ENCODE peak calls at places on chromosomes 4 and X, in six cellular contexts. One of them, this sample, is unnamed.

GRCh38 chr4:27668001-27668400 is 807.4 kb downstream of the STIM2 start:
- DNase-seq in stomach: no peak
- DNase-seq in activated T-cell treated with anti-CD3 and anti-CD28 coated beads, Interleukin-2, amount 50 U/mL, for 72 hours: no peak
- DNase-seq in aorta: no peak
- DNase-seq in effector memory CD4-positive, alpha-beta T cell: no peak
- DNase-seq in ELF-1: no peak
- DNase-seq in this sample: no peak

GRCh38 chrX:24838624-24839023 is 144.9 kb downstream of the POLA1 start:
- DNase-seq in activated T-cell treated with anti-CD3 and anti-CD28 coated beads, Interleukin-2, amount 50 U/mL, for 72 hours: peak; percentile 1
- DNase-seq in ELF-1: no peak
- DNase-seq in effector memory CD4-positive, alpha-beta T cell: no peak
- DNase-seq in stomach: no peak
- DNase-seq in aorta: no peak
- DNase-seq in this sample: no peak

GRCh38 chr4:2064276-2064991 is 5.3 kb downstream of the NAT8L start:
- DNase-seq in ELF-1: no peak
- DNase-seq in activated T-cell treated with anti-CD3 and anti-CD28 coated beads, Interleukin-2, amount 50 U/mL, for 72 hours: no peak
- DNase-seq in stomach: peak; percentile 75
- DNase-seq in aorta: peak; percentile 67
- DNase-seq in effector memory CD4-positive, alpha-beta T cell: no peak
- DNase-seq in this sample: peak; percentile 83

GRCh38 chr4:103493450-103494159 is 226.2 kb downstream of the TACR3 start:
- DNase-seq in ELF-1: no peak
- DNase-seq in stomach: no peak
- DNase-seq in activated T-cell treated with anti-CD3 and anti-CD28 coated beads, Interleukin-2, amount 50 U/mL, for 72 hours: no peak
- DNase-seq in effector memory CD4-positive, alpha-beta T cell: no peak
- DNase-seq in aorta: no peak
- DNase-seq in this sample: no peak

GRCh38 chr4:147054241-147054902 is 108.7 kb upstream of the TTC29 start:
- DNase-seq in effector memory CD4-positive, alpha-beta T cell: no peak
- DNase-seq in activated T-cell treated with anti-CD3 and anti-CD28 coated beads, Interleukin-2, amount 50 U/mL, for 72 hours: no peak
- DNase-seq in ELF-1: no peak
- DNase-seq in stomach: no peak
- DNase-seq in aorta: no peak
- DNase-seq in this sample: no peak

GRCh38 chr4:111641813-111642579 is 503.3 kb upstream of the FAM241A start:
- DNase-seq in effector memory CD4-positive, alpha-beta T cell: no peak
- DNase-seq in aorta: no peak
- DNase-seq in ELF-1: peak; percentile 72
- DNase-seq in stomach: peak; percentile 49
- DNase-seq in activated T-cell treated with anti-CD3 and anti-CD28 coated beads, Interleukin-2, amount 50 U/mL, for 72 hours: peak; percentile 43
- DNase-seq in this sample: peak; percentile 41

GRCh38 chr4:1041147-1041935 is 29.9 kb downstream of the FGFRL1 start:
- DNase-seq in stomach: peak; percentile 43
- DNase-seq in ELF-1: peak; percentile 40
- DNase-seq in effector memory CD4-positive, alpha-beta T cell: no peak
- DNase-seq in aorta: no peak
- DNase-seq in activated T-cell treated with anti-CD3 and anti-CD28 coated beads, Interleukin-2, amount 50 U/mL, for 72 hours: no peak
- DNase-seq in this sample: no peak

GRCh38 chrX:83658731-83659130 is 150.6 kb downstream of the POU3F4 start:
- DNase-seq in stomach: no peak
- DNase-seq in ELF-1: peak; percentile 2
- DNase-seq in aorta: no peak
- DNase-seq in effector memory CD4-positive, alpha-beta T cell: no peak
- DNase-seq in activated T-cell treated with anti-CD3 and anti-CD28 coated beads, Interleukin-2, amount 50 U/mL, for 72 hours: no peak
- DNase-seq in this sample: no peak

GRCh38 chr4:128427832-128428366 is 140.3 kb upstream of the PGRMC2 start:
- DNase-seq in stomach: peak; percentile 49
- DNase-seq in aorta: no peak
- DNase-seq in effector memory CD4-positive, alpha-beta T cell: no peak
- DNase-seq in activated T-cell treated with anti-CD3 and anti-CD28 coated beads, Interleukin-2, amount 50 U/mL, for 72 hours: no peak
- DNase-seq in ELF-1: peak; percentile 35
- DNase-seq in this sample: peak; percentile 38

This sample was measured in left colon.